ENCODE peak calls at places on chromosome 22, in seven cellular contexts. One of them, this sample, is unnamed.

GRCh38 chr22:41636467-41636866 is 15.4 kb downstream of the XRCC6 start:
- DNase-seq in stimulated activated CD4-positive, alpha-beta T cell treated with anti-CD3 and anti-CD28 coated beads, Interleukin-12 subunit alpha, Interleukin-12 subunit beta, amount 100 ng/mL, for 24 hours: no peak
- DNase-seq in activated CD4-positive, alpha-beta T cell treated with anti-CD3 and anti-CD28 coated beads for 1 hour: no peak
- DNase-seq in CD8-positive, alpha-beta memory T cell: no peak
- DNase-seq in NCI-H1694: no peak
- DNase-seq in right atrium auricular region: peak
- DNase-seq in activated T-cell treated with anti-CD3 and anti-CD28 coated beads, Interleukin-2, amount 50 U/mL, for 1 hour: no peak
- DNase-seq in this sample: no peak

GRCh38 chr22:19143967-19144400 is 467 bp downstream of the ESS2 start:
- DNase-seq in stimulated activated CD4-positive, alpha-beta T cell treated with anti-CD3 and anti-CD28 coated beads, Interleukin-12 subunit alpha, Interleukin-12 subunit beta, amount 100 ng/mL, for 24 hours: no peak
- DNase-seq in activated CD4-positive, alpha-beta T cell treated with anti-CD3 and anti-CD28 coated beads for 1 hour: no peak
- DNase-seq in CD8-positive, alpha-beta memory T cell: peak
- DNase-seq in NCI-H1694: no peak
- DNase-seq in right atrium auricular region: no peak
- DNase-seq in activated T-cell treated with anti-CD3 and anti-CD28 coated beads, Interleukin-2, amount 50 U/mL, for 1 hour: peak
- DNase-seq in this sample: no peak

GRCh38 chr22:19916941-19917340 is 24.6 kb upstream of the COMT start:
- DNase-seq in stimulated activated CD4-positive, alpha-beta T cell treated with anti-CD3 and anti-CD28 coated beads, Interleukin-12 subunit alpha, Interleukin-12 subunit beta, amount 100 ng/mL, for 24 hours: no peak
- DNase-seq in activated CD4-positive, alpha-beta T cell treated with anti-CD3 and anti-CD28 coated beads for 1 hour: no peak
- DNase-seq in CD8-positive, alpha-beta memory T cell: no peak
- DNase-seq in NCI-H1694: no peak
- DNase-seq in right atrium auricular region: no peak
- DNase-seq in activated T-cell treated with anti-CD3 and anti-CD28 coated beads, Interleukin-2, amount 50 U/mL, for 1 hour: no peak
- DNase-seq in this sample: no peak

GRCh38 chr22:50601669-50602337 is 1.2 kb downstream of the MAPK8IP2 start:
- DNase-seq in stimulated activated CD4-positive, alpha-beta T cell treated with anti-CD3 and anti-CD28 coated beads, Interleukin-12 subunit alpha, Interleukin-12 subunit beta, amount 100 ng/mL, for 24 hours: no peak
- DNase-seq in activated CD4-positive, alpha-beta T cell treated with anti-CD3 and anti-CD28 coated beads for 1 hour: no peak
- DNase-seq in CD8-positive, alpha-beta memory T cell: no peak
- DNase-seq in NCI-H1694: no peak
- DNase-seq in right atrium auricular region: no peak
- DNase-seq in activated T-cell treated with anti-CD3 and anti-CD28 coated beads, Interleukin-2, amount 50 U/mL, for 1 hour: peak
- DNase-seq in this sample: no peak

GRCh38 chr22:33539902-33540751 is 380.1 kb downstream of the LARGE1 start:
- DNase-seq in stimulated activated CD4-positive, alpha-beta T cell treated with anti-CD3 and anti-CD28 coated beads, Interleukin-12 subunit alpha, Interleukin-12 subunit beta, amount 100 ng/mL, for 24 hours: no peak
- DNase-seq in activated CD4-positive, alpha-beta T cell treated with anti-CD3 and anti-CD28 coated beads for 1 hour: no peak
- DNase-seq in CD8-positive, alpha-beta memory T cell: no peak
- DNase-seq in NCI-H1694: no peak
- DNase-seq in right atrium auricular region: peak
- DNase-seq in activated T-cell treated with anti-CD3 and anti-CD28 coated beads, Interleukin-2, amount 50 U/mL, for 1 hour: no peak
- DNase-seq in this sample: no peak

GRCh38 chr22:21948824-21949568 is 3.7 kb downstream of the PPM1F start:
- DNase-seq in stimulated activated CD4-positive, alpha-beta T cell treated with anti-CD3 and anti-CD28 coated beads, Interleukin-12 subunit alpha, Interleukin-12 subunit beta, amount 100 ng/mL, for 24 hours: no peak
- DNase-seq in activated CD4-positive, alpha-beta T cell treated with anti-CD3 and anti-CD28 coated beads for 1 hour: no peak
- DNase-seq in CD8-positive, alpha-beta memory T cell: no peak
- DNase-seq in NCI-H1694: no peak
- DNase-seq in right atrium auricular region: no peak
- DNase-seq in activated T-cell treated with anti-CD3 and anti-CD28 coated beads, Interleukin-2, amount 50 U/mL, for 1 hour: no peak
- DNase-seq in this sample: no peak

GRCh38 chr22:45129703-45130524 is 33.8 kb upstream of the NUP50 start:
- DNase-seq in stimulated activated CD4-positive, alpha-beta T cell treated with anti-CD3 and anti-CD28 coated beads, Interleukin-12 subunit alpha, Interleukin-12 subunit beta, amount 100 ng/mL, for 24 hours: peak
- DNase-seq in activated CD4-positive, alpha-beta T cell treated with anti-CD3 and anti-CD28 coated beads for 1 hour: no peak
- DNase-seq in CD8-positive, alpha-beta memory T cell: peak
- DNase-seq in NCI-H1694: no peak
- DNase-seq in right atrium auricular region: no peak
- DNase-seq in activated T-cell treated with anti-CD3 and anti-CD28 coated beads, Interleukin-2, amount 50 U/mL, for 1 hour: no peak
- DNase-seq in this sample: peak

GRCh38 chr22:28883917-28884753 is 763 bp downstream of the ZNRF3 start:
- DNase-seq in stimulated activated CD4-positive, alpha-beta T cell treated with anti-CD3 and anti-CD28 coated beads, Interleukin-12 subunit alpha, Interleukin-12 subunit beta, amount 100 ng/mL, for 24 hours: no peak
- DNase-seq in activated CD4-positive, alpha-beta T cell treated with anti-CD3 and anti-CD28 coated beads for 1 hour: peak
- DNase-seq in CD8-positive, alpha-beta memory T cell: peak
- DNase-seq in NCI-H1694: no peak
- DNase-seq in right atrium auricular region: no peak
- DNase-seq in activated T-cell treated with anti-CD3 and anti-CD28 coated beads, Interleukin-2, amount 50 U/mL, for 1 hour: peak
- DNase-seq in this sample: peak

GRCh38 chr22:26289486-26290250 is 120.4 kb downstream of the SEZ6L start:
- DNase-seq in stimulated activated CD4-positive, alpha-beta T cell treated with anti-CD3 and anti-CD28 coated beads, Interleukin-12 subunit alpha, Interleukin-12 subunit beta, amount 100 ng/mL, for 24 hours: no peak
- DNase-seq in activated CD4-positive, alpha-beta T cell treated with anti-CD3 and anti-CD28 coated beads for 1 hour: no peak
- DNase-seq in CD8-positive, alpha-beta memory T cell: no peak
- DNase-seq in NCI-H1694: no peak
- DNase-seq in right atrium auricular region: no peak
- DNase-seq in activated T-cell treated with anti-CD3 and anti-CD28 coated beads, Interleukin-2, amount 50 U/mL, for 1 hour: no peak
- DNase-seq in this sample: no peak

GRCh38 chr22:20905415-20906386 is 11.5 kb upstream of the CRKL start:
- DNase-seq in stimulated activated CD4-positive, alpha-beta T cell treated with anti-CD3 and anti-CD28 coated beads, Interleukin-12 subunit alpha, Interleukin-12 subunit beta, amount 100 ng/mL, for 24 hours: no peak
- DNase-seq in activated CD4-positive, alpha-beta T cell treated with anti-CD3 and anti-CD28 coated beads for 1 hour: no peak
- DNase-seq in CD8-positive, alpha-beta memory T cell: no peak
- DNase-seq in NCI-H1694: peak
- DNase-seq in right atrium auricular region: no peak
- DNase-seq in activated T-cell treated with anti-CD3 and anti-CD28 coated beads, Interleukin-2, amount 50 U/mL, for 1 hour: no peak
- DNase-seq in this sample: no peak

GRCh38 chr22:46604306-46604690 is 15.9 kb upstream of the GRAMD4 start:
- DNase-seq in stimulated activated CD4-positive, alpha-beta T cell treated with anti-CD3 and anti-CD28 coated beads, Interleukin-12 subunit alpha, Interleukin-12 subunit beta, amount 100 ng/mL, for 24 hours: peak
- DNase-seq in activated CD4-positive, alpha-beta T cell treated with anti-CD3 and anti-CD28 coated beads for 1 hour: no peak
- DNase-seq in CD8-positive, alpha-beta memory T cell: peak
- DNase-seq in NCI-H1694: no peak
- DNase-seq in right atrium auricular region: no peak
- DNase-seq in activated T-cell treated with anti-CD3 and anti-CD28 coated beads, Interleukin-2, amount 50 U/mL, for 1 hour: peak
- DNase-seq in this sample: no peak

GRCh38 chr22:47102648-47103047 is 340.2 kb downstream of the TBC1D22A start:
- DNase-seq in stimulated activated CD4-positive, alpha-beta T cell treated with anti-CD3 and anti-CD28 coated beads, Interleukin-12 subunit alpha, Interleukin-12 subunit beta, amount 100 ng/mL, for 24 hours: no peak
- DNase-seq in activated CD4-positive, alpha-beta T cell treated with anti-CD3 and anti-CD28 coated beads for 1 hour: no peak
- DNase-seq in CD8-positive, alpha-beta memory T cell: no peak
- DNase-seq in NCI-H1694: no peak
- DNase-seq in right atrium auricular region: no peak
- DNase-seq in activated T-cell treated with anti-CD3 and anti-CD28 coated beads, Interleukin-2, amount 50 U/mL, for 1 hour: no peak
- DNase-seq in this sample: no peak

GRCh38 chr22:41700105-41700358 is 729 bp downstream of the MEI1 start:
- DNase-seq in stimulated activated CD4-positive, alpha-beta T cell treated with anti-CD3 and anti-CD28 coated beads, Interleukin-12 subunit alpha, Interleukin-12 subunit beta, amount 100 ng/mL, for 24 hours: no peak
- DNase-seq in activated CD4-positive, alpha-beta T cell treated with anti-CD3 and anti-CD28 coated beads for 1 hour: no peak
- DNase-seq in CD8-positive, alpha-beta memory T cell: no peak
- DNase-seq in NCI-H1694: no peak
- DNase-seq in right atrium auricular region: no peak
- DNase-seq in activated T-cell treated with anti-CD3 and anti-CD28 coated beads, Interleukin-2, amount 50 U/mL, for 1 hour: no peak
- DNase-seq in this sample: no peak

GRCh38 chr22:17423616-17424015 is 54.4 kb downstream of the CECR2 start:
- DNase-seq in stimulated activated CD4-positive, alpha-beta T cell treated with anti-CD3 and anti-CD28 coated beads, Interleukin-12 subunit alpha, Interleukin-12 subunit beta, amount 100 ng/mL, for 24 hours: no peak
- DNase-seq in activated CD4-positive, alpha-beta T cell treated with anti-CD3 and anti-CD28 coated beads for 1 hour: no peak
- DNase-seq in CD8-positive, alpha-beta memory T cell: no peak
- DNase-seq in NCI-H1694: no peak
- DNase-seq in right atrium auricular region: no peak
- DNase-seq in activated T-cell treated with anti-CD3 and anti-CD28 coated beads, Interleukin-2, amount 50 U/mL, for 1 hour: no peak
- DNase-seq in this sample: no peak

GRCh38 chr22:28810839-28811491 is 10.6 kb upstream of the XBP1 start:
- DNase-seq in stimulated activated CD4-positive, alpha-beta T cell treated with anti-CD3 and anti-CD28 coated beads, Interleukin-12 subunit alpha, Interleukin-12 subunit beta, amount 100 ng/mL, for 24 hours: no peak
- DNase-seq in activated CD4-positive, alpha-beta T cell treated with anti-CD3 and anti-CD28 coated beads for 1 hour: no peak
- DNase-seq in CD8-positive, alpha-beta memory T cell: peak
- DNase-seq in NCI-H1694: no peak
- DNase-seq in right atrium auricular region: no peak
- DNase-seq in activated T-cell treated with anti-CD3 and anti-CD28 coated beads, Interleukin-2, amount 50 U/mL, for 1 hour: no peak
- DNase-seq in this sample: no peak

GRCh38 chr22:26835929-26836528 is 178.6 kb downstream of the MIAT start:
- DNase-seq in stimulated activated CD4-positive, alpha-beta T cell treated with anti-CD3 and anti-CD28 coated beads, Interleukin-12 subunit alpha, Interleukin-12 subunit beta, amount 100 ng/mL, for 24 hours: peak
- DNase-seq in activated CD4-positive, alpha-beta T cell treated with anti-CD3 and anti-CD28 coated beads for 1 hour: no peak
- DNase-seq in CD8-positive, alpha-beta memory T cell: no peak
- DNase-seq in NCI-H1694: peak
- DNase-seq in right atrium auricular region: no peak
- DNase-seq in activated T-cell treated with anti-CD3 and anti-CD28 coated beads, Interleukin-2, amount 50 U/mL, for 1 hour: peak
- DNase-seq in this sample: peak

GRCh38 chr22:21802056-21802455 is 65.4 kb downstream of the MAPK1 start:
- DNase-seq in stimulated activated CD4-positive, alpha-beta T cell treated with anti-CD3 and anti-CD28 coated beads, Interleukin-12 subunit alpha, Interleukin-12 subunit beta, amount 100 ng/mL, for 24 hours: no peak
- DNase-seq in activated CD4-positive, alpha-beta T cell treated with anti-CD3 and anti-CD28 coated beads for 1 hour: no peak
- DNase-seq in CD8-positive, alpha-beta memory T cell: no peak
- DNase-seq in NCI-H1694: no peak
- DNase-seq in right atrium auricular region: no peak
- DNase-seq in activated T-cell treated with anti-CD3 and anti-CD28 coated beads, Interleukin-2, amount 50 U/mL, for 1 hour: no peak
- DNase-seq in this sample: no peak

GRCh38 chr22:21823740-21824438 is 43.6 kb downstream of the MAPK1 start:
- DNase-seq in stimulated activated CD4-positive, alpha-beta T cell treated with anti-CD3 and anti-CD28 coated beads, Interleukin-12 subunit alpha, Interleukin-12 subunit beta, amount 100 ng/mL, for 24 hours: no peak
- DNase-seq in activated CD4-positive, alpha-beta T cell treated with anti-CD3 and anti-CD28 coated beads for 1 hour: no peak
- DNase-seq in CD8-positive, alpha-beta memory T cell: no peak
- DNase-seq in NCI-H1694: no peak
- DNase-seq in right atrium auricular region: no peak
- DNase-seq in activated T-cell treated with anti-CD3 and anti-CD28 coated beads, Interleukin-2, amount 50 U/mL, for 1 hour: no peak
- DNase-seq in this sample: no peak

GRCh38 chr22:40405178-40406062 is 35.0 kb downstream of the SGSM3 start:
- DNase-seq in stimulated activated CD4-positive, alpha-beta T cell treated with anti-CD3 and anti-CD28 coated beads, Interleukin-12 subunit alpha, Interleukin-12 subunit beta, amount 100 ng/mL, for 24 hours: no peak
- DNase-seq in activated CD4-positive, alpha-beta T cell treated with anti-CD3 and anti-CD28 coated beads for 1 hour: no peak
- DNase-seq in CD8-positive, alpha-beta memory T cell: no peak
- DNase-seq in NCI-H1694: no peak
- DNase-seq in right atrium auricular region: no peak
- DNase-seq in activated T-cell treated with anti-CD3 and anti-CD28 coated beads, Interleukin-2, amount 50 U/mL, for 1 hour: no peak
- DNase-seq in this sample: no peak

GRCh38 chr22:49368221-49368975 is 459.3 kb downstream of the BRD1 start:
- DNase-seq in stimulated activated CD4-positive, alpha-beta T cell treated with anti-CD3 and anti-CD28 coated beads, Interleukin-12 subunit alpha, Interleukin-12 subunit beta, amount 100 ng/mL, for 24 hours: no peak
- DNase-seq in activated CD4-positive, alpha-beta T cell treated with anti-CD3 and anti-CD28 coated beads for 1 hour: no peak
- DNase-seq in CD8-positive, alpha-beta memory T cell: no peak
- DNase-seq in NCI-H1694: no peak
- DNase-seq in right atrium auricular region: peak
- DNase-seq in activated T-cell treated with anti-CD3 and anti-CD28 coated beads, Interleukin-2, amount 50 U/mL, for 1 hour: no peak
- DNase-seq in this sample: no peak

GRCh38 chr22:38740754-38741153 is 15.0 kb downstream of the SUN2 start:
- DNase-seq in stimulated activated CD4-positive, alpha-beta T cell treated with anti-CD3 and anti-CD28 coated beads, Interleukin-12 subunit alpha, Interleukin-12 subunit beta, amount 100 ng/mL, for 24 hours: no peak
- DNase-seq in activated CD4-positive, alpha-beta T cell treated with anti-CD3 and anti-CD28 coated beads for 1 hour: no peak
- DNase-seq in CD8-positive, alpha-beta memory T cell: no peak
- DNase-seq in NCI-H1694: no peak
- DNase-seq in right atrium auricular region: no peak
- DNase-seq in activated T-cell treated with anti-CD3 and anti-CD28 coated beads, Interleukin-2, amount 50 U/mL, for 1 hour: no peak
- DNase-seq in this sample: no peak

GRCh38 chr22:50620861-50621490 is 7.0 kb downstream of the ARSA start:
- DNase-seq in stimulated activated CD4-positive, alpha-beta T cell treated with anti-CD3 and anti-CD28 coated beads, Interleukin-12 subunit alpha, Interleukin-12 subunit beta, amount 100 ng/mL, for 24 hours: no peak
- DNase-seq in activated CD4-positive, alpha-beta T cell treated with anti-CD3 and anti-CD28 coated beads for 1 hour: no peak
- DNase-seq in CD8-positive, alpha-beta memory T cell: peak
- DNase-seq in NCI-H1694: no peak
- DNase-seq in right atrium auricular region: no peak
- DNase-seq in activated T-cell treated with anti-CD3 and anti-CD28 coated beads, Interleukin-2, amount 50 U/mL, for 1 hour: peak
- DNase-seq in this sample: peak

GRCh38 chr22:38314140-38314991 is 2.9 kb downstream of the CSNK1E start:
- DNase-seq in stimulated activated CD4-positive, alpha-beta T cell treated with anti-CD3 and anti-CD28 coated beads, Interleukin-12 subunit alpha, Interleukin-12 subunit beta, amount 100 ng/mL, for 24 hours: no peak
- DNase-seq in activated CD4-positive, alpha-beta T cell treated with anti-CD3 and anti-CD28 coated beads for 1 hour: no peak
- DNase-seq in CD8-positive, alpha-beta memory T cell: no peak
- DNase-seq in NCI-H1694: no peak
- DNase-seq in right atrium auricular region: no peak
- DNase-seq in activated T-cell treated with anti-CD3 and anti-CD28 coated beads, Interleukin-2, amount 50 U/mL, for 1 hour: no peak
- DNase-seq in this sample: no peak

GRCh38 chr22:39556970-39557811 is 13.4 kb upstream of the CACNA1I start:
- DNase-seq in stimulated activated CD4-positive, alpha-beta T cell treated with anti-CD3 and anti-CD28 coated beads, Interleukin-12 subunit alpha, Interleukin-12 subunit beta, amount 100 ng/mL, for 24 hours: peak
- DNase-seq in activated CD4-positive, alpha-beta T cell treated with anti-CD3 and anti-CD28 coated beads for 1 hour: peak
- DNase-seq in CD8-positive, alpha-beta memory T cell: peak
- DNase-seq in NCI-H1694: no peak
- DNase-seq in right atrium auricular region: no peak
- DNase-seq in activated T-cell treated with anti-CD3 and anti-CD28 coated beads, Interleukin-2, amount 50 U/mL, for 1 hour: peak
- DNase-seq in this sample: no peak

GRCh38 chr22:39900306-39901227 is at the start of gene GRAP2:
- DNase-seq in stimulated activated CD4-positive, alpha-beta T cell treated with anti-CD3 and anti-CD28 coated beads, Interleukin-12 subunit alpha, Interleukin-12 subunit beta, amount 100 ng/mL, for 24 hours: peak
- DNase-seq in activated CD4-positive, alpha-beta T cell treated with anti-CD3 and anti-CD28 coated beads for 1 hour: peak
- DNase-seq in CD8-positive, alpha-beta memory T cell: peak
- DNase-seq in NCI-H1694: no peak
- DNase-seq in right atrium auricular region: no peak
- DNase-seq in activated T-cell treated with anti-CD3 and anti-CD28 coated beads, Interleukin-2, amount 50 U/mL, for 1 hour: peak
- DNase-seq in this sample: peak